ENCODE peak calls at places on chromosomes 12 and 14, in nine cellular contexts. N is IMR-90; C is mesothelial cell of epicardium; Y is fibroblast of mammary gland; E is colonic mucosa; Z is stimulated activated CD8-positive, alpha-beta memory T cell treated with anti-CD3 and anti-CD28 coated beads, Interleukin-12 subunit alpha, Interleukin-12 subunit beta, amount 100 ng/mL, for 1 hour; H is KG1; J is AG20443; T is thoracic aorta. F is an unnamed sample.

GRCh38 chr14:23009483-23009938 is 432 bp downstream of the C14orf93 start:
- DNase-seq in N (no peak), T (no peak), J (no peak), Y (no peak), E (no peak), C (no peak), Z (no peak), H (no peak), F (no peak)

GRCh38 chr12:127240249-127240929 is 1026.6 kb upstream of the TMEM132C start:
- DNase-seq in E (no peak), T (no peak), Z (no peak), H (no peak), J (no peak), C (no peak), Y (no peak), N (no peak), F (no peak)

GRCh38 chr12:76586764-76587395 is 27.3 kb upstream of the OSBPL8 start:
- DNase-seq in Y (peak), E (peak), Z (peak), T (no peak), N (peak), C (no peak), J (peak), H (peak), F (no peak)

GRCh38 chr12:89882051-89882450 is 173.4 kb upstream of the ATP2B1 start:
- DNase-seq in N (peak), J (peak), Y (peak), E (no peak), Z (no peak), H (no peak), C (no peak), T (no peak), F (no peak)

GRCh38 chr12:27822076-27822712 is 42.2 kb upstream of the MANSC4 start:
- DNase-seq in T (no peak), Z (peak), Y (peak), N (peak), C (no peak), H (no peak), J (peak), E (no peak), F (no peak)

GRCh38 chr12:1640630-1641234 is 11.7 kb downstream of the WNT5B start:
- DNase-seq in C (no peak), H (no peak), E (no peak), Z (no peak), J (no peak), Y (no peak), N (no peak), T (no peak), F (no peak)

GRCh38 chr14:104435147-104436046 is 144.2 kb upstream of the C14orf180 start:
- DNase-seq in E (no peak), T (no peak), H (no peak), C (no peak), Z (no peak), Y (no peak), N (no peak), J (peak), F (no peak)

GRCh38 chr12:43914923-43915468 is 79.1 kb downstream of the TMEM117 start:
- DNase-seq in Y (no peak), N (no peak), C (no peak), E (no peak), Z (no peak), H (no peak), T (no peak), J (peak), F (no peak)

GRCh38 chr12:121203482-121203881 is 6.4 kb upstream of the P2RX4 start:
- DNase-seq in C (no peak), N (no peak), T (no peak), Y (no peak), J (no peak), E (no peak), Z (no peak), H (no peak), F (no peak)

GRCh38 chr14:61574514-61574807 is 120.9 kb upstream of the HIF1A start:
- DNase-seq in T (no peak), N (no peak), H (no peak), Y (peak), C (no peak), J (no peak), E (no peak), Z (no peak), F (no peak)

F was measured in D721Med.